ENCODE peak calls at places on chromosomes 4 and X, in ten cellular contexts. One of them, this sample, is unnamed.

GRCh38 chrX:116873678-116874077 is 410.9 kb upstream of the CT83 start:
- DNase-seq in fibroblast of pulmonary artery: peak; percentile 10
- DNase-seq in foreskin fibroblast: peak; percentile 64
- DNase-seq in HFF-Myc: no peak
- DNase-seq in mucosa of descending colon: no peak
- DNase-seq in kidney epithelial cell: peak; percentile 21
- DNase-seq in choroid plexus epithelial cell: no peak
- DNase-seq in breast epithelium: no peak
- DNase-seq in GM12865: no peak
- DNase-seq in astrocyte of the cerebellum: no peak
- DNase-seq in this sample: no peak

GRCh38 chr4:79317711-79318110 is 8.2 kb downstream of the NAA11 start:
- DNase-seq in fibroblast of pulmonary artery: no peak
- DNase-seq in foreskin fibroblast: no peak
- DNase-seq in HFF-Myc: no peak
- DNase-seq in mucosa of descending colon: no peak
- DNase-seq in kidney epithelial cell: no peak
- DNase-seq in choroid plexus epithelial cell: no peak
- DNase-seq in breast epithelium: no peak
- DNase-seq in GM12865: no peak
- DNase-seq in astrocyte of the cerebellum: no peak
- DNase-seq in this sample: no peak

GRCh38 chrX:130108647-130109428 is 1.5 kb downstream of the ELF4 start:
- DNase-seq in fibroblast of pulmonary artery: no peak
- DNase-seq in foreskin fibroblast: peak; percentile 60
- DNase-seq in HFF-Myc: no peak
- DNase-seq in mucosa of descending colon: peak; percentile 78
- DNase-seq in kidney epithelial cell: no peak
- DNase-seq in choroid plexus epithelial cell: no peak
- DNase-seq in breast epithelium: no peak
- DNase-seq in GM12865: peak; percentile 63
- DNase-seq in astrocyte of the cerebellum: no peak
- DNase-seq in this sample: no peak

GRCh38 chrX:20547649-20548051 is 280.9 kb upstream of the RPS6KA3 start:
- DNase-seq in fibroblast of pulmonary artery: peak; percentile 57
- DNase-seq in foreskin fibroblast: peak; percentile 6
- DNase-seq in HFF-Myc: no peak
- DNase-seq in mucosa of descending colon: peak; percentile 70
- DNase-seq in kidney epithelial cell: peak; percentile 62
- DNase-seq in choroid plexus epithelial cell: peak; percentile 64
- DNase-seq in breast epithelium: no peak
- DNase-seq in GM12865: peak; percentile 3
- DNase-seq in astrocyte of the cerebellum: peak; percentile 35
- DNase-seq in this sample: no peak

GRCh38 chrX:15769300-15769954 is 20.9 kb upstream of the ZRSR2 start:
- DNase-seq in fibroblast of pulmonary artery: peak; percentile 14
- DNase-seq in foreskin fibroblast: no peak
- DNase-seq in HFF-Myc: no peak
- DNase-seq in mucosa of descending colon: no peak
- DNase-seq in kidney epithelial cell: no peak
- DNase-seq in choroid plexus epithelial cell: peak; percentile 16
- DNase-seq in breast epithelium: no peak
- DNase-seq in GM12865: no peak
- DNase-seq in astrocyte of the cerebellum: no peak
- DNase-seq in this sample: no peak

GRCh38 chrX:70196961-70197805 is 19.9 kb downstream of the DGAT2L6 start:
- DNase-seq in fibroblast of pulmonary artery: peak; percentile 61
- DNase-seq in foreskin fibroblast: peak; percentile 53
- DNase-seq in HFF-Myc: no peak
- DNase-seq in mucosa of descending colon: peak; percentile 23
- DNase-seq in kidney epithelial cell: no peak
- DNase-seq in choroid plexus epithelial cell: peak; percentile 73
- DNase-seq in breast epithelium: no peak
- DNase-seq in GM12865: peak; percentile 67
- DNase-seq in astrocyte of the cerebellum: no peak
- DNase-seq in this sample: peak; percentile 36

GRCh38 chr4:106369456-106370060 is 980 bp upstream of the GIMD1 start:
- DNase-seq in fibroblast of pulmonary artery: peak; percentile 88
- DNase-seq in foreskin fibroblast: peak; percentile 93
- DNase-seq in HFF-Myc: peak; percentile 75
- DNase-seq in mucosa of descending colon: no peak
- DNase-seq in kidney epithelial cell: peak; percentile 44
- DNase-seq in choroid plexus epithelial cell: peak; percentile 95
- DNase-seq in breast epithelium: no peak
- DNase-seq in GM12865: peak; percentile 74
- DNase-seq in astrocyte of the cerebellum: peak; percentile 87
- DNase-seq in this sample: peak; percentile 52

GRCh38 chrX:39470588-39471155 is 627.1 kb downstream of the BCOR start:
- DNase-seq in fibroblast of pulmonary artery: peak; percentile 63
- DNase-seq in foreskin fibroblast: no peak
- DNase-seq in HFF-Myc: no peak
- DNase-seq in mucosa of descending colon: no peak
- DNase-seq in kidney epithelial cell: no peak
- DNase-seq in choroid plexus epithelial cell: peak; percentile 18
- DNase-seq in breast epithelium: no peak
- DNase-seq in GM12865: no peak
- DNase-seq in astrocyte of the cerebellum: peak; percentile 24
- DNase-seq in this sample: no peak

GRCh38 chr4:146640459-146641061 is 1.9 kb downstream of the POU4F2 start:
- DNase-seq in fibroblast of pulmonary artery: no peak
- DNase-seq in foreskin fibroblast: no peak
- DNase-seq in HFF-Myc: no peak
- DNase-seq in mucosa of descending colon: no peak
- DNase-seq in kidney epithelial cell: no peak
- DNase-seq in choroid plexus epithelial cell: no peak
- DNase-seq in breast epithelium: no peak
- DNase-seq in GM12865: no peak
- DNase-seq in astrocyte of the cerebellum: no peak
- DNase-seq in this sample: no peak

GRCh38 chrX:66672106-66672505 is 33.2 kb upstream of the EDA2R start:
- DNase-seq in fibroblast of pulmonary artery: peak; percentile 15
- DNase-seq in foreskin fibroblast: peak; percentile 62
- DNase-seq in HFF-Myc: no peak
- DNase-seq in mucosa of descending colon: no peak
- DNase-seq in kidney epithelial cell: no peak
- DNase-seq in choroid plexus epithelial cell: no peak
- DNase-seq in breast epithelium: no peak
- DNase-seq in GM12865: no peak
- DNase-seq in astrocyte of the cerebellum: no peak
- DNase-seq in this sample: no peak

GRCh38 chrX:45623266-45623665 is 422.6 kb upstream of the DIPK2B start:
- DNase-seq in fibroblast of pulmonary artery: peak; percentile 75
- DNase-seq in foreskin fibroblast: peak; percentile 90
- DNase-seq in HFF-Myc: peak; percentile 86
- DNase-seq in mucosa of descending colon: no peak
- DNase-seq in kidney epithelial cell: peak; percentile 73
- DNase-seq in choroid plexus epithelial cell: peak; percentile 88
- DNase-seq in breast epithelium: no peak
- DNase-seq in GM12865: no peak
- DNase-seq in astrocyte of the cerebellum: peak; percentile 83
- DNase-seq in this sample: no peak

GRCh38 chrX:45400380-45400779 is 199.7 kb upstream of the DIPK2B start:
- DNase-seq in fibroblast of pulmonary artery: peak; percentile 65
- DNase-seq in foreskin fibroblast: peak; percentile 29
- DNase-seq in HFF-Myc: peak; percentile 2
- DNase-seq in mucosa of descending colon: no peak
- DNase-seq in kidney epithelial cell: no peak
- DNase-seq in choroid plexus epithelial cell: peak; percentile 78
- DNase-seq in breast epithelium: no peak
- DNase-seq in GM12865: no peak
- DNase-seq in astrocyte of the cerebellum: peak; percentile 57
- DNase-seq in this sample: no peak

GRCh38 chr4:173334891-173335754 is 965 bp upstream of the HMGB2 start:
- DNase-seq in fibroblast of pulmonary artery: peak; percentile 75
- DNase-seq in foreskin fibroblast: peak; percentile 90
- DNase-seq in HFF-Myc: peak; percentile 79
- DNase-seq in mucosa of descending colon: peak; percentile 81
- DNase-seq in kidney epithelial cell: no peak
- DNase-seq in choroid plexus epithelial cell: peak; percentile 71
- DNase-seq in breast epithelium: peak; percentile 54
- DNase-seq in GM12865: peak; percentile 88
- DNase-seq in astrocyte of the cerebellum: peak; percentile 29
- DNase-seq in this sample: no peak

GRCh38 chr4:150224896-150225591 is 146.8 kb downstream of the DCLK2 start:
- DNase-seq in fibroblast of pulmonary artery: peak; percentile 83
- DNase-seq in foreskin fibroblast: peak; percentile 95
- DNase-seq in HFF-Myc: peak; percentile 89
- DNase-seq in mucosa of descending colon: no peak
- DNase-seq in kidney epithelial cell: peak; percentile 70
- DNase-seq in choroid plexus epithelial cell: peak; percentile 99
- DNase-seq in breast epithelium: no peak
- DNase-seq in GM12865: no peak
- DNase-seq in astrocyte of the cerebellum: peak; percentile 95
- DNase-seq in this sample: no peak
- H3K4me3 ChIP-seq in fibroblast of pulmonary artery: no peak overlapping the region
- H3K4me3 ChIP-seq in foreskin fibroblast: no peak overlapping the region
- H3K4me3 ChIP-seq in HFF-Myc: no peak overlapping the region
- H3K4me3 ChIP-seq in mucosa of descending colon: no peak overlapping the region
- H3K4me3 ChIP-seq in kidney epithelial cell: no peak overlapping the region
- H3K4me3 ChIP-seq in choroid plexus epithelial cell: peak overlapping the region; percentile 38
- H3K4me3 ChIP-seq in breast epithelium: no peak overlapping the region
- H3K4me3 ChIP-seq in GM12865: no peak overlapping the region
- H3K4me3 ChIP-seq in astrocyte of the cerebellum: peak overlapping the region; percentile 13
- H3K4me3 ChIP-seq in this sample: no peak overlapping the region

GRCh38 chr4:140137654-140138053 is 16.3 kb downstream of the MAML3 start:
- DNase-seq in fibroblast of pulmonary artery: peak; percentile 62
- DNase-seq in foreskin fibroblast: no peak
- DNase-seq in HFF-Myc: no peak
- DNase-seq in mucosa of descending colon: no peak
- DNase-seq in kidney epithelial cell: no peak
- DNase-seq in choroid plexus epithelial cell: peak; percentile 47
- DNase-seq in breast epithelium: no peak
- DNase-seq in GM12865: no peak
- DNase-seq in astrocyte of the cerebellum: no peak
- DNase-seq in this sample: no peak

GRCh38 chr4:140134780-140135179 is 19.2 kb downstream of the MAML3 start:
- DNase-seq in fibroblast of pulmonary artery: no peak
- DNase-seq in foreskin fibroblast: no peak
- DNase-seq in HFF-Myc: no peak
- DNase-seq in mucosa of descending colon: no peak
- DNase-seq in kidney epithelial cell: no peak
- DNase-seq in choroid plexus epithelial cell: no peak
- DNase-seq in breast epithelium: no peak
- DNase-seq in GM12865: no peak
- DNase-seq in astrocyte of the cerebellum: no peak
- DNase-seq in this sample: no peak

GRCh38 chr4:140133576-140133975 is 20.4 kb downstream of the MAML3 start:
- DNase-seq in fibroblast of pulmonary artery: no peak
- DNase-seq in foreskin fibroblast: peak; percentile 57
- DNase-seq in HFF-Myc: no peak
- DNase-seq in mucosa of descending colon: no peak
- DNase-seq in kidney epithelial cell: no peak
- DNase-seq in choroid plexus epithelial cell: no peak
- DNase-seq in breast epithelium: no peak
- DNase-seq in GM12865: no peak
- DNase-seq in astrocyte of the cerebellum: no peak
- DNase-seq in this sample: no peak

GRCh38 chr4:140136509-140136908 is 17.5 kb downstream of the MAML3 start:
- DNase-seq in fibroblast of pulmonary artery: peak; percentile 38
- DNase-seq in foreskin fibroblast: peak; percentile 83
- DNase-seq in HFF-Myc: no peak
- DNase-seq in mucosa of descending colon: no peak
- DNase-seq in kidney epithelial cell: no peak
- DNase-seq in choroid plexus epithelial cell: no peak
- DNase-seq in breast epithelium: no peak
- DNase-seq in GM12865: no peak
- DNase-seq in astrocyte of the cerebellum: no peak
- DNase-seq in this sample: no peak

DNA sequence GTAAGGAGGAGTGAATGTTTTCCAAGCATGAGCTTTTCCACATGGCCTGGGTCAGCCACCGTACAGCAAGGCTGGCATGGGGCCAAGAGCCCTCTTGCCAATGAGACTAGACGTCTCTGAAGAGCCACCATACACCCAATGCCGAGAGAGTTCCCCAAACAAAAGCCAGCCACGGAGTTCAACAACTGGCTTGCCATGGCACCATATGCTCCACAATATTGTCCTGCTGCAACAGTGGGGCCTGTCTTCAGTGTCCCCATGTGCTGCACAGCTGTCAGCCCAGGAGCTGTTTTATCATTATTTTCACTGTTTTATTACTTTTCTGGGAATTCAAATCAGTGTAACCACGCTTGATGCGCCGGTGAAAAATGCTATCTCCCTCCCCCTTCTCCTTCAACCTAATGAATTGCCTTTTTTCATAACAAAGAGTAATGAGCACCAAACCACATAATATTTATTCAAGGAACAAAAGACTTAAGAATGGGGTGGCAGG is 18.4 kb downstream of the MAML3 start:
- DNase-seq in fibroblast of pulmonary artery: peak; percentile 52
- DNase-seq in foreskin fibroblast: peak; percentile 52
- DNase-seq in HFF-Myc: peak; percentile 65
- DNase-seq in mucosa of descending colon: peak; percentile 40
- DNase-seq in kidney epithelial cell: no peak
- DNase-seq in choroid plexus epithelial cell: no peak
- DNase-seq in breast epithelium: no peak
- DNase-seq in GM12865: no peak
- DNase-seq in astrocyte of the cerebellum: no peak
- DNase-seq in this sample: no peak
- H3K4me3 ChIP-seq in fibroblast of pulmonary artery: no peak overlapping the region
- H3K4me3 ChIP-seq in foreskin fibroblast: no peak overlapping the region
- H3K4me3 ChIP-seq in HFF-Myc: no peak overlapping the region
- H3K4me3 ChIP-seq in mucosa of descending colon: no peak overlapping the region
- H3K4me3 ChIP-seq in kidney epithelial cell: no peak overlapping the region
- H3K4me3 ChIP-seq in choroid plexus epithelial cell: no peak overlapping the region
- H3K4me3 ChIP-seq in breast epithelium: no peak overlapping the region
- H3K4me3 ChIP-seq in GM12865: no peak overlapping the region
- H3K4me3 ChIP-seq in astrocyte of the cerebellum: no peak overlapping the region
- H3K4me3 ChIP-seq in this sample: no peak overlapping the region

DNA sequence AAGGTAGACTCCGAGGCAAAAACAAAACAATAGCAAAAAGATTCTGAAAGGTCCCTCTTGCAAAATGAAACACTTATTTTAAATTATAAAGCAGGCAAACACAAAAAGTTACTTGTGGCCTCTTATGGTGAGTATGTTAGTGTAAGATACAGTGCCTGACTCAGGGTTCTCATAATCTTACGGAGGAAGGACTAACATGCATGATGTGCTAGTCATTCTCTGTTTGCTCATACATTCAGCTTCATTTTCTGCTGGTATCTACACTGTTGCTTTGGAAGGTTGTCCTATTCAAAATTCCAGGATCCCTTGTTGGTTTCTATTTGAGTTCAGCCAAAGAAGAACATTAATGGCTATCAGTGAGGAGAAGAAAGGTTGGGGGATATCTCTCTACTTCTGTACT is 249.1 kb upstream of the FAM47A start:
- DNase-seq in fibroblast of pulmonary artery: peak; percentile 14
- DNase-seq in foreskin fibroblast: peak; percentile 28
- DNase-seq in HFF-Myc: no peak
- DNase-seq in mucosa of descending colon: no peak
- DNase-seq in kidney epithelial cell: no peak
- DNase-seq in choroid plexus epithelial cell: peak; percentile 3
- DNase-seq in breast epithelium: no peak
- DNase-seq in GM12865: no peak
- DNase-seq in astrocyte of the cerebellum: no peak
- DNase-seq in this sample: no peak
- H3K4me3 ChIP-seq in fibroblast of pulmonary artery: no peak overlapping the region
- H3K4me3 ChIP-seq in foreskin fibroblast: no peak overlapping the region
- H3K4me3 ChIP-seq in HFF-Myc: no peak overlapping the region
- H3K4me3 ChIP-seq in mucosa of descending colon: no peak overlapping the region
- H3K4me3 ChIP-seq in kidney epithelial cell: no peak overlapping the region
- H3K4me3 ChIP-seq in choroid plexus epithelial cell: no peak overlapping the region
- H3K4me3 ChIP-seq in breast epithelium: no peak overlapping the region
- H3K4me3 ChIP-seq in GM12865: no peak overlapping the region
- H3K4me3 ChIP-seq in astrocyte of the cerebellum: no peak overlapping the region
- H3K4me3 ChIP-seq in this sample: no peak overlapping the region

GRCh38 chr4:84482564-84483563 is 16.2 kb downstream of the NKX6-1 start:
- DNase-seq in fibroblast of pulmonary artery: peak; percentile 16
- DNase-seq in foreskin fibroblast: peak; percentile 29
- DNase-seq in HFF-Myc: no peak
- DNase-seq in mucosa of descending colon: peak; percentile 86
- DNase-seq in kidney epithelial cell: no peak
- DNase-seq in choroid plexus epithelial cell: peak; percentile 52
- DNase-seq in breast epithelium: no peak
- DNase-seq in GM12865: no peak
- DNase-seq in astrocyte of the cerebellum: no peak
- DNase-seq in this sample: no peak
- H3K4me3 ChIP-seq in fibroblast of pulmonary artery: no peak overlapping the region
- H3K4me3 ChIP-seq in foreskin fibroblast: no peak overlapping the region
- H3K4me3 ChIP-seq in HFF-Myc: no peak overlapping the region
- H3K4me3 ChIP-seq in mucosa of descending colon: no peak overlapping the region
- H3K4me3 ChIP-seq in kidney epithelial cell: no peak overlapping the region
- H3K4me3 ChIP-seq in choroid plexus epithelial cell: peak overlapping the region; percentile 37
- H3K4me3 ChIP-seq in breast epithelium: peak overlapping the region; percentile 59
- H3K4me3 ChIP-seq in GM12865: no peak overlapping the region
- H3K4me3 ChIP-seq in astrocyte of the cerebellum: peak overlapping the region; percentile 9
- H3K4me3 ChIP-seq in this sample: no peak overlapping the region

This sample was measured in keratinocyte.